ENCODE peak calls at places on chromosome 14, in four cellular contexts. N is CD8-positive, alpha-beta T cell; S is fibroblast of the aortic adventitia; J is lower lobe of right lung. U is an unnamed sample.

GRCh38 chr14:31294736-31295398 is 87.3 kb upstream of the HECTD1 start:
- DNase-seq in N (no peak), S (peak), J (no peak), U (no peak)

GRCh38 chr14:89600029-89600428 is 183.0 kb upstream of the FOXN3 start:
- DNase-seq in N (no peak), S (no peak), J (no peak), U (no peak)

GRCh38 chr14:87343641-87344040 is 649.3 kb downstream of the GALC start:
- DNase-seq in N (no peak), S (no peak), J (no peak), U (no peak)

GRCh38 chr14:81398196-81398891 is 1.8 kb downstream of the STON2 start:
- DNase-seq in N (no peak), S (no peak), J (no peak), U (no peak)

GRCh38 chr14:23514009-23514962 is 37.3 kb downstream of the ZFHX2 start:
- DNase-seq in N (no peak), S (no peak), J (no peak), U (no peak)

GRCh38 chr14:90681889-90682429 is 134.3 kb downstream of the TTC7B start:
- DNase-seq in N (no peak), S (no peak), J (no peak), U (no peak)

GRCh38 chr14:69636051-69636639 is 24.7 kb downstream of the SUSD6 start:
- DNase-seq in N (no peak), S (no peak), J (no peak), U (no peak)

GRCh38 chr14:20684662-20685456 is 499 bp downstream of the RNASE4 start:
- DNase-seq in N (no peak), S (peak), J (no peak), U (no peak)

GRCh38 chr14:39107624-39108023 is 4.6 kb upstream of the SEC23A start:
- DNase-seq in N (no peak), S (peak), J (no peak), U (no peak)

GRCh38 chr14:103629503-103630121 is 601 bp downstream of the KLC1 start:
- DNase-seq in N (peak), S (no peak), J (peak), U (no peak)

GRCh38 chr14:67191768-67192290 is 2.6 kb downstream of the GARIN2 start:
- DNase-seq in N (no peak), S (peak), J (no peak), U (no peak)

GRCh38 chr14:100410056-100410565 is 87.0 kb downstream of the SLC25A47 start:
- DNase-seq in N (no peak), S (no peak), J (no peak), U (no peak)

GRCh38 chr14:100407376-100408102 is 84.4 kb downstream of the SLC25A47 start:
- DNase-seq in N (no peak), S (no peak), J (no peak), U (no peak)

GRCh38 chr14:100406505-100407131 is 83.5 kb downstream of the SLC25A47 start:
- DNase-seq in N (peak), S (peak), J (no peak), U (peak)

GRCh38 chr14:100408350-100409015 is 85.3 kb downstream of the SLC25A47 start:
- DNase-seq in N (no peak), S (no peak), J (no peak), U (no peak)

GRCh38 chr14:100409016-100409385 is 85.9 kb downstream of the SLC25A47 start:
- DNase-seq in N (no peak), S (no peak), J (no peak), U (no peak)
- H3K4me3 ChIP-seq in N (no peak), S (no peak), J (no peak), U (no peak)

DNA sequence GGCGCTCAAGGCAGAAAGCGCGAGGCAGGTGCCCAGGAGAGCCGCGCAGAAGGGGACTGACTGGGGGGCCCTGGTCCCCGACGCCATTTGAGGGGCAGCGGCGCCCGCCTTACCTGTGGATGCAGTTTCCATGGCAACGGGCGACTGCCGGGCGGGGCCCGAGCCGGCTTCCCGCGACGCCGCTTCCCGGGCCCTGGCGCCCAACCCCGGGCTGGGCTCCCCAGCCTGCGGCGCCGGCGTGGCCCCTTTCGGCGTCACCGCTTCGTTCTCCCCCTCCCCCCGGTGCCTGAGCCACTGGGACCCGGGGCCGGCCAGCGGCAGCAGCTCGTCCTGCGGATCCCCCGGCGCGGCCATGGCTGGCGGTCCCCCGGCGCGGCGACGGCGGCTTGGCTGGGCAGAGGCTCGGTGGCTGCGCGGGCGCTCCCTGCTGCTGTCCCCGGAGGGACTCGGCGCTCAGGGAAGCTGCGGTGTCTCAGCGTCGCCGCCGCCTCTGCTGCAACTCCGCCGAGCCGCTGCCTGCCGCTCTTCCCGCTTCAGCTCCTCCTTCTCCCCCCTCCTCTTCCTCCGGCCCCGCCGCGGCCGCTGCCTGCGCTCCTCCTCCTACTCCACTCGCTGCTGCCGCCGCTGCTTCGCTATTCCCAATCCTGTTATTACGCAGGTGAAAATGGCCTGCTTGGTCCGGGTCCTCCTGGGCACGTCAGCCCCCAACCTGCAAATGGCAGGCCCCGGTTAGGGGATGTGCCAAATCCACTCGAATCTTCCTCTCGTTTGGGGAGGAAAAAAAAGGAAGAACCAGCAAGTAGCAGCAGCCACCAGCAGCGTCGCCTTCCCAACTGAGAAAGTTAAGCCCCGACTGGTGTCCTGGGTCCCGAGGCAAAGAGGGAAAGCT is at the start of gene RTN1:
- DNase-seq in N (no peak), S (peak), J (peak), U (no peak)
- H3K4me3 ChIP-seq in N (peak), S (peak), J (peak), U (peak)

GRCh38 chr14:77040995-77041744 is 12.7 kb upstream of the IRF2BPL start:
- DNase-seq in N (peak), S (no peak), J (no peak), U (no peak)
- H3K4me3 ChIP-seq in N (peak), S (peak), J (peak), U (peak)

DNA sequence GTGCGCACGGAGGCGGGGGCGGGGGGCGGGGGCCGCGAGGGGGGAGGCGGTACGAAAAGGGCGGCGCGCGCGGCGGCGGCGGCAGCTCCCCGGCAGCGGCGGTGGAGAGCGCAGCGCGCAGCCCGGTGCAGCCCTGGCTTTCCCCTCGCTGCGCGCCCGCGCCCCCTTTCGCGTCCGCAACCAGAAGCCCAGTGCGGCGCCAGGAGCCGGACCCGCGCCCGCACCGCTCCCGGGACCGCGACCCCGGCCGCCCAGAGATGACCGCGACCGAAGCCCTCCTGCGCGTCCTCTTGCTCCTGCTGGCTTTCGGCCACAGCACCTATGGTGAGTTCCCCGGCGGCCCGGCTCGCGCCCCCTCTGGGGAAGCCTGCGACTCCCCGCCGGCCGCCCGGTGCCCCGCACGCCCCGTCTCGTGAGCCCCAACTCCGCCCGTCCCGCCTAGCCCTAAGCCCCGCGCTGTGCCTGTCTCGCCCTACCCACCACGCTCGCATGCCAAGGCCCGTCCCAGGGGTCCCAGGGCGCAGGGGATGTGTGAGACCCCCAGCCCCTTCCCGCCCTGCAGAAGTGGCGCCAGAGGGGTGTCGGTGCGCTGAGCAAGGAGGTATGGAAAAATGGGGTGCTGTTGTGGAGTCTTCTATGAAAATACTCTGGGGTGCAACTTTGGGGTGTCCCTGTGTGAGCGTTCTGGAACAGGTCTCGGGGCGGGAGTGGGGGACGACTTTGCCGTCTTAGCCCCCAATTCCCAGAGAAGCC is at the start of gene DLK1:
- DNase-seq in N (no peak), S (no peak), J (no peak), U (no peak)
- H3K4me3 ChIP-seq in N (no peak), S (no peak), J (no peak), U (no peak)

GRCh38 chr14:105311838-105312237 is 2.7 kb upstream of the PACS2 start:
- DNase-seq in N (no peak), S (no peak), J (no peak), U (no peak)
- H3K4me3 ChIP-seq in N (no peak), S (no peak), J (no peak), U (no peak)